ENCODE peak calls at places on chromosomes 13 and 19, in ten cellular contexts. One of them, this sample, is unnamed.
A peak's percentile ranks its signal among the peaks of the same experiment; 100 is the strongest.

GRCh38 chr19:17484520-17485180 is 14.3 kb downstream of the SLC27A1 start:
- DNase-seq in GM12878: no peak
- DNase-seq in MM.1S: no peak
- DNase-seq in A549: no peak
- DNase-seq in left ventricle myocardium inferior: no peak
- DNase-seq in mesendoderm: no peak
- DNase-seq in pancreas: no peak
- DNase-seq in breast epithelium: no peak
- DNase-seq in upper lobe of left lung: no peak
- DNase-seq in hepatocyte: no peak
- DNase-seq in this sample: no peak

GRCh38 chr13:28636677-28637317 is 22.1 kb upstream of the POMP start:
- DNase-seq in upper lobe of left lung: no peak
- DNase-seq in A549: peak; percentile 63
- DNase-seq in hepatocyte: peak; percentile 79
- DNase-seq in pancreas: no peak
- DNase-seq in left ventricle myocardium inferior: no peak
- DNase-seq in GM12878: peak; percentile 68
- DNase-seq in breast epithelium: no peak
- DNase-seq in MM.1S: peak; percentile 45
- DNase-seq in mesendoderm: peak; percentile 87
- DNase-seq in this sample: no peak

GRCh38 chr19:35468637-35469036 is 20.6 kb downstream of the FFAR2 start:
- DNase-seq in upper lobe of left lung: no peak
- DNase-seq in MM.1S: peak; percentile 61
- DNase-seq in left ventricle myocardium inferior: peak; percentile 39
- DNase-seq in mesendoderm: peak; percentile 81
- DNase-seq in A549: peak; percentile 72
- DNase-seq in hepatocyte: peak; percentile 72
- DNase-seq in GM12878: peak; percentile 82
- DNase-seq in breast epithelium: no peak
- DNase-seq in pancreas: peak; percentile 56
- DNase-seq in this sample: peak; percentile 74

GRCh38 chr13:46600943-46601311 is 48.0 kb downstream of the LRCH1 start:
- DNase-seq in MM.1S: no peak
- DNase-seq in breast epithelium: no peak
- DNase-seq in pancreas: no peak
- DNase-seq in hepatocyte: no peak
- DNase-seq in A549: no peak
- DNase-seq in upper lobe of left lung: no peak
- DNase-seq in mesendoderm: no peak
- DNase-seq in GM12878: no peak
- DNase-seq in left ventricle myocardium inferior: no peak
- DNase-seq in this sample: no peak

GRCh38 chr19:48391100-48392005 is at the start of gene KDELR1:
- DNase-seq in MM.1S: peak; percentile 49
- DNase-seq in mesendoderm: peak; percentile 70
- DNase-seq in left ventricle myocardium inferior: peak; percentile 75
- DNase-seq in breast epithelium: peak; percentile 78
- DNase-seq in upper lobe of left lung: peak; percentile 95
- DNase-seq in pancreas: peak; percentile 71
- DNase-seq in hepatocyte: peak; percentile 93
- DNase-seq in GM12878: no peak
- DNase-seq in A549: peak; percentile 77
- DNase-seq in this sample: peak; percentile 89

GRCh38 chr13:109436841-109437240 is 349.5 kb downstream of the IRS2 start:
- DNase-seq in left ventricle myocardium inferior: no peak
- DNase-seq in pancreas: no peak
- DNase-seq in A549: no peak
- DNase-seq in GM12878: no peak
- DNase-seq in upper lobe of left lung: no peak
- DNase-seq in MM.1S: no peak
- DNase-seq in hepatocyte: no peak
- DNase-seq in mesendoderm: no peak
- DNase-seq in breast epithelium: no peak
- DNase-seq in this sample: no peak

GRCh38 chr13:40352385-40352778 is 314.1 kb downstream of the FOXO1 start:
- DNase-seq in breast epithelium: no peak
- DNase-seq in upper lobe of left lung: no peak
- DNase-seq in left ventricle myocardium inferior: peak; percentile 36
- DNase-seq in MM.1S: no peak
- DNase-seq in mesendoderm: no peak
- DNase-seq in GM12878: no peak
- DNase-seq in pancreas: no peak
- DNase-seq in A549: no peak
- DNase-seq in hepatocyte: no peak
- DNase-seq in this sample: no peak

GRCh38 chr13:98672947-98673545 is 79.4 kb downstream of the SLC15A1 start:
- DNase-seq in left ventricle myocardium inferior: peak; percentile 44
- DNase-seq in mesendoderm: peak; percentile 74
- DNase-seq in breast epithelium: peak; percentile 59
- DNase-seq in hepatocyte: peak; percentile 83
- DNase-seq in upper lobe of left lung: no peak
- DNase-seq in GM12878: peak; percentile 13
- DNase-seq in MM.1S: peak; percentile 83
- DNase-seq in pancreas: peak; percentile 60
- DNase-seq in A549: peak; percentile 70
- DNase-seq in this sample: peak; percentile 76

GRCh38 chr13:32033744-32034143 is 2.2 kb downstream of the FRY start:
- DNase-seq in mesendoderm: no peak
- DNase-seq in hepatocyte: no peak
- DNase-seq in A549: no peak
- DNase-seq in upper lobe of left lung: peak; percentile 7
- DNase-seq in MM.1S: no peak
- DNase-seq in GM12878: no peak
- DNase-seq in left ventricle myocardium inferior: no peak
- DNase-seq in pancreas: no peak
- DNase-seq in breast epithelium: no peak
- DNase-seq in this sample: no peak

GRCh38 chr13:83150616-83151307 is 731.5 kb downstream of the SLITRK1 start:
- DNase-seq in left ventricle myocardium inferior: no peak
- DNase-seq in GM12878: no peak
- DNase-seq in breast epithelium: no peak
- DNase-seq in MM.1S: no peak
- DNase-seq in pancreas: no peak
- DNase-seq in A549: no peak
- DNase-seq in mesendoderm: no peak
- DNase-seq in hepatocyte: no peak
- DNase-seq in upper lobe of left lung: no peak
- DNase-seq in this sample: no peak

GRCh38 chr13:32911506-32911905 is 104.7 kb upstream of the KL start:
- DNase-seq in pancreas: no peak
- DNase-seq in left ventricle myocardium inferior: no peak
- DNase-seq in hepatocyte: peak; percentile 32
- DNase-seq in MM.1S: peak; percentile 10
- DNase-seq in upper lobe of left lung: no peak
- DNase-seq in mesendoderm: peak; percentile 76
- DNase-seq in GM12878: no peak
- DNase-seq in breast epithelium: no peak
- DNase-seq in A549: peak; percentile 57
- DNase-seq in this sample: no peak

GRCh38 chr19:49896863-49897621 is at the start of gene IL4I1:
- DNase-seq in A549: no peak
- DNase-seq in breast epithelium: no peak
- DNase-seq in mesendoderm: no peak
- DNase-seq in left ventricle myocardium inferior: no peak
- DNase-seq in hepatocyte: no peak
- DNase-seq in pancreas: no peak
- DNase-seq in GM12878: peak; percentile 96
- DNase-seq in upper lobe of left lung: no peak
- DNase-seq in MM.1S: peak; percentile 75
- DNase-seq in this sample: peak; percentile 73
- H3K27ac ChIP-seq in A549: peak within 1 kb of the TSS; percentile 44
- H3K27ac ChIP-seq in breast epithelium: peak within 1 kb of the TSS; percentile 45
- H3K27ac ChIP-seq in mesendoderm: no peak within 1 kb of the TSS
- H3K27ac ChIP-seq in left ventricle myocardium inferior: peak within 1 kb of the TSS; percentile 42
- H3K27ac ChIP-seq in hepatocyte: no peak within 1 kb of the TSS
- H3K27ac ChIP-seq in pancreas: no peak within 1 kb of the TSS
- H3K27ac ChIP-seq in GM12878: peak within 1 kb of the TSS; percentile 91
- H3K27ac ChIP-seq in upper lobe of left lung: peak within 1 kb of the TSS; percentile 77
- H3K27ac ChIP-seq in MM.1S: peak within 1 kb of the TSS; percentile 95
- H3K27ac ChIP-seq in this sample: peak within 1 kb of the TSS; percentile 36

DNA sequence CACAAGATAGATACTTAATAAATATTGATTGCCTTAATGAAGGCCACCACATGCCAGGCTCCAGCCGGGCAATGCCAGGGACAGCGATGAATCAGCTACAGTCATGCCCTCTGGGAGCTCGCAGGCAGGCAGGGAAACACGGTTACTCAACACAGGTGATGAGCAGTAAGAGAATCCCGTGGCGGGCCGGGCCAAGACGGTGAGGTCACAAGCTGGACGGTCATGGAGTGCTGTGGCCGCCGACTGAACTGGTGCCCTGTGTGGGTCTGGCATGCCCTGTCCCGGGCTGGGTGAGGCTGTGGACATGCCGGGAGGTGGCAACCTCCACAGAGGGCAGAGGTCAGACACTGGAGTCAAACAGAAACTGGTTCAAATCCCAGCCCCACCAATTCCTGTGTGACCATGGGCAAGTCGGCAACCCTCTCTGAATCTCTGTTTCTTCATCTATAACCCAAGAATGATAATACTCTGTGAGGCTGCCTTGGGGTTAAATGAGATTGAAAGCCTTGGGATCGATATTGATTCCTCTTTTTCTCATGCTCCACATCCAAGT is 13.2 kb upstream of the PAK4 start:
- DNase-seq in pancreas: no peak
- DNase-seq in GM12878: no peak
- DNase-seq in hepatocyte: no peak
- DNase-seq in MM.1S: no peak
- DNase-seq in A549: peak; percentile 96
- DNase-seq in left ventricle myocardium inferior: no peak
- DNase-seq in breast epithelium: peak; percentile 87
- DNase-seq in upper lobe of left lung: no peak
- DNase-seq in mesendoderm: no peak
- DNase-seq in this sample: no peak
- H3K27ac ChIP-seq in pancreas: no peak overlapping the region
- H3K27ac ChIP-seq in GM12878: no peak overlapping the region
- H3K27ac ChIP-seq in hepatocyte: no peak overlapping the region
- H3K27ac ChIP-seq in MM.1S: no peak overlapping the region
- H3K27ac ChIP-seq in A549: peak overlapping the region; percentile 89
- H3K27ac ChIP-seq in left ventricle myocardium inferior: no peak overlapping the region
- H3K27ac ChIP-seq in breast epithelium: peak overlapping the region; percentile 90
- H3K27ac ChIP-seq in upper lobe of left lung: no peak overlapping the region
- H3K27ac ChIP-seq in mesendoderm: no peak overlapping the region
- H3K27ac ChIP-seq in this sample: no peak overlapping the region

GRCh38 chr13:73057284-73058025 is 1.4 kb upstream of the KLF5 start:
- DNase-seq in left ventricle myocardium inferior: no peak
- DNase-seq in mesendoderm: no peak
- DNase-seq in A549: no peak
- DNase-seq in breast epithelium: no peak
- DNase-seq in pancreas: no peak
- DNase-seq in MM.1S: no peak
- DNase-seq in hepatocyte: no peak
- DNase-seq in upper lobe of left lung: no peak
- DNase-seq in GM12878: no peak
- DNase-seq in this sample: no peak

GRCh38 chr13:73054712-73055111 is 4.1 kb upstream of the KLF5 start:
- DNase-seq in MM.1S: no peak
- DNase-seq in hepatocyte: no peak
- DNase-seq in GM12878: no peak
- DNase-seq in upper lobe of left lung: no peak
- DNase-seq in left ventricle myocardium inferior: no peak
- DNase-seq in breast epithelium: no peak
- DNase-seq in A549: no peak
- DNase-seq in mesendoderm: no peak
- DNase-seq in pancreas: no peak
- DNase-seq in this sample: no peak

GRCh38 chr13:73058741-73059459 is at the start of gene KLF5:
- DNase-seq in mesendoderm: peak; percentile 98
- DNase-seq in MM.1S: peak; percentile 89
- DNase-seq in pancreas: peak; percentile 97
- DNase-seq in left ventricle myocardium inferior: peak; percentile 95
- DNase-seq in GM12878: peak; percentile 48
- DNase-seq in hepatocyte: peak; percentile 99
- DNase-seq in breast epithelium: peak; percentile 97
- DNase-seq in upper lobe of left lung: peak; percentile 99
- DNase-seq in A549: peak; percentile 97
- DNase-seq in this sample: peak; percentile 99

GRCh38 chr13:73058432-73058740 is 419 bp upstream of the KLF5 start:
- DNase-seq in left ventricle myocardium inferior: no peak
- DNase-seq in GM12878: no peak
- DNase-seq in hepatocyte: no peak
- DNase-seq in upper lobe of left lung: no peak
- DNase-seq in MM.1S: peak; percentile 10
- DNase-seq in A549: no peak
- DNase-seq in breast epithelium: no peak
- DNase-seq in pancreas: no peak
- DNase-seq in mesendoderm: no peak
- DNase-seq in this sample: no peak

DNA sequence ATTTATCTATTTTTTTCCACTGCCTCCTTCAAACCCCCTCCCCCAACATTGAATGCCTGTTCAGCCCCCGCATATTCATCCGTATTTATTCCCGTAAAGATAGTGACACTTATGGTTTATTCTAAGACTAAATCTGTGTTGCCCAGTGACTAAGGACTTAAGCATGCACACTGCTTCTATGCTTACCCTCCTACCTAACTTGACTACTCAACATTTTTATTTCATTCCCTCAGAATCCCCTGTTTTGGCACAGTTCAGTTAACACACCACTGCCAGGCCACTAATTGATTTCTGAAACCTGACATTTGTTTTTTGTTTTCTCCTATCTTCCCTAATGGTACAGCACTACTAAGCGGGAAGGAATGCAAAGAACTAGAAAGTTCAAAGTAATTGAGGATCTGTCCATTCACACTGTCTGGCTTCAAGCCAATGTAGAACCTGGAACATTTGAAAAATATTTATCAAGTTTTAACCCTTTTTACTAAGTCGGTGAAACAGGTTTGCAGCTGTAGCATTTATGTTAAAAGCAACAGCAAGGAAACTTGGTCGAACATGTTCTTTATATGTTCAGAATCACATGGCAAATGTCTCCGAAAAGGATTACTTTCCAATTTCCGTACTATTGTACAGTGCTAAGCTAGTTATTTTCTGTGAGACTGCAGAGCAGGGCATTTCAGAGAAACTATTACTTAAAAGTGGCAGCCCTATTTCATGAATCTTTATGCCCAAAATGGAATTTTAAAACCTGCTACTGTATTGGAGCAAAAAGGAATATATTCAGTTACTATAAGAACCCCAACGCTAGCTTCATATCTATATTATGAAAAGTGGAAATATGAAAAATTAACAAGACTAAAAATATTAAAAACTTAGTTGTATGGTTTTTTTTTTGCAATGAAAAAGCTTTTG is 2.5 kb upstream of the KLF5 start:
- DNase-seq in GM12878: no peak
- DNase-seq in MM.1S: no peak
- DNase-seq in A549: peak; percentile 76
- DNase-seq in mesendoderm: no peak
- DNase-seq in left ventricle myocardium inferior: no peak
- DNase-seq in hepatocyte: peak; percentile 45
- DNase-seq in pancreas: no peak
- DNase-seq in breast epithelium: no peak
- DNase-seq in upper lobe of left lung: no peak
- DNase-seq in this sample: no peak
- H3K27ac ChIP-seq in GM12878: no peak overlapping the region
- H3K27ac ChIP-seq in MM.1S: no peak overlapping the region
- H3K27ac ChIP-seq in A549: peak overlapping the region; percentile 90
- H3K27ac ChIP-seq in mesendoderm: no peak overlapping the region
- H3K27ac ChIP-seq in left ventricle myocardium inferior: no peak overlapping the region
- H3K27ac ChIP-seq in hepatocyte: peak overlapping the region; percentile 50
- H3K27ac ChIP-seq in pancreas: no peak overlapping the region
- H3K27ac ChIP-seq in breast epithelium: no peak overlapping the region
- H3K27ac ChIP-seq in upper lobe of left lung: no peak overlapping the region
- H3K27ac ChIP-seq in this sample: no peak overlapping the region

GRCh38 chr13:43354147-43354945 is 331.0 kb downstream of the DNAJC15 start:
- DNase-seq in A549: no peak
- DNase-seq in breast epithelium: no peak
- DNase-seq in MM.1S: no peak
- DNase-seq in GM12878: no peak
- DNase-seq in pancreas: no peak
- DNase-seq in hepatocyte: no peak
- DNase-seq in mesendoderm: no peak
- DNase-seq in left ventricle myocardium inferior: no peak
- DNase-seq in upper lobe of left lung: no peak
- DNase-seq in this sample: no peak
- H3K27ac ChIP-seq in A549: no peak overlapping the region
- H3K27ac ChIP-seq in breast epithelium: no peak overlapping the region
- H3K27ac ChIP-seq in MM.1S: no peak overlapping the region
- H3K27ac ChIP-seq in GM12878: no peak overlapping the region
- H3K27ac ChIP-seq in pancreas: no peak overlapping the region
- H3K27ac ChIP-seq in hepatocyte: no peak overlapping the region
- H3K27ac ChIP-seq in mesendoderm: no peak overlapping the region
- H3K27ac ChIP-seq in left ventricle myocardium inferior: no peak overlapping the region
- H3K27ac ChIP-seq in upper lobe of left lung: no peak overlapping the region
- H3K27ac ChIP-seq in this sample: no peak overlapping the region